ENCODE peak calls at places on chromosomes 5 and 9, in four cellular contexts. M is HCT116, D is K562, B is HepG2. H is an unnamed sample.

GRCh38 chr5:116442095-116442534 is 132.5 kb downstream of the SEMA6A start:
- DNase-seq in M (no peak), D (no peak), B (no peak), H (peak)

GRCh38 chr9:123041498-123041897 is 8.0 kb downstream of the GPR21 start:
- DNase-seq in M (no peak), D (no peak), B (no peak), H (no peak)

GRCh38 chr5:108727154-108727638 is 20.5 kb upstream of the FER start:
- DNase-seq in M (no peak), D (peak), B (no peak), H (peak)

GRCh38 chr5:56323505-56323904 is 90.4 kb upstream of the ANKRD55 start:
- DNase-seq in M (no peak), D (no peak), B (peak), H (no peak)

GRCh38 chr5:68379275-68380026 is 163.9 kb downstream of the PIK3R1 start:
- DNase-seq in M (no peak), D (no peak), B (no peak), H (no peak)

GRCh38 chr9:109640232-109641078 is 139.5 kb upstream of the PALM2AKAP2 start:
- DNase-seq in M (no peak), D (no peak), B (no peak), H (peak)

GRCh38 chr9:82488702-82489578 is 500.4 kb downstream of the SPATA31D1 start:
- DNase-seq in M (no peak), D (no peak), B (peak), H (no peak)

GRCh38 chr5:82855893-82856292 is 221.3 kb downstream of the TMEM167A start:
- DNase-seq in M (no peak), D (no peak), B (no peak), H (no peak)

GRCh38 chr5:52409835-52410234 is 377.9 kb upstream of the ITGA1 start:
- DNase-seq in M (no peak), D (no peak), B (no peak), H (no peak)

GRCh38 chr5:50967388-50968039 is 301.1 kb downstream of the PARP8 start:
- DNase-seq in M (no peak), D (no peak), B (no peak), H (peak)

GRCh38 chr9:124139001-124139400 is 118.7 kb upstream of the NEK6 start:
- DNase-seq in M (no peak), D (no peak), B (no peak), H (no peak)

GRCh38 chr9:100070642-100071041 is 28.2 kb downstream of the ERP44 start:
- DNase-seq in M (no peak), D (peak), B (no peak), H (no peak)

GRCh38 chr5:89878140-89878570 is 531.4 kb downstream of the CETN3 start:
- DNase-seq in M (peak), D (no peak), B (peak), H (peak)

GRCh38 chr5:23440703-23441102 is 66.7 kb upstream of the PRDM9 start:
- DNase-seq in M (no peak), D (no peak), B (no peak), H (no peak)

GRCh38 chr5:115992848-115993350 is 30.6 kb downstream of the LVRN start:
- DNase-seq in M (no peak), D (no peak), B (no peak), H (no peak)

GRCh38 chr5:168830833-168831232 is 251.7 kb upstream of the PANK3 start:
- DNase-seq in M (no peak), D (no peak), B (no peak), H (no peak)

GRCh38 chr9:72292184-72292787 is 72.7 kb downstream of the ZFAND5 start:
- DNase-seq in M (no peak), D (no peak), B (peak), H (peak)

GRCh38 chr5:138594305-138595058 is 19.3 kb upstream of the HSPA9 start:
- DNase-seq in M (no peak), D (no peak), B (no peak), H (peak)

GRCh38 chr9:101359679-101360078 is 25.1 kb downstream of the BAAT start:
- DNase-seq in M (no peak), D (no peak), B (peak), H (no peak)

GRCh38 chr9:92616199-92617129 is 53.5 kb downstream of the IPPK start:
- DNase-seq in M (no peak), D (no peak), B (peak), H (no peak)

GRCh38 chr5:81842795-81843377 is 92.0 kb upstream of the SSBP2 start:
- DNase-seq in M (no peak), D (no peak), B (no peak), H (no peak)

GRCh38 chr5:25028994-25029393 is 384.2 kb upstream of the CDH10 start:
- DNase-seq in M (no peak), D (no peak), B (no peak), H (no peak)

GRCh38 chr5:97191893-97192292 is 8.8 kb upstream of the RIOK2 start:
- DNase-seq in M (no peak), D (no peak), B (no peak), H (no peak)
- TF ChIP-seq EZH2 in M (no peak), D (no peak), B (no peak), H (no peak)

DNA sequence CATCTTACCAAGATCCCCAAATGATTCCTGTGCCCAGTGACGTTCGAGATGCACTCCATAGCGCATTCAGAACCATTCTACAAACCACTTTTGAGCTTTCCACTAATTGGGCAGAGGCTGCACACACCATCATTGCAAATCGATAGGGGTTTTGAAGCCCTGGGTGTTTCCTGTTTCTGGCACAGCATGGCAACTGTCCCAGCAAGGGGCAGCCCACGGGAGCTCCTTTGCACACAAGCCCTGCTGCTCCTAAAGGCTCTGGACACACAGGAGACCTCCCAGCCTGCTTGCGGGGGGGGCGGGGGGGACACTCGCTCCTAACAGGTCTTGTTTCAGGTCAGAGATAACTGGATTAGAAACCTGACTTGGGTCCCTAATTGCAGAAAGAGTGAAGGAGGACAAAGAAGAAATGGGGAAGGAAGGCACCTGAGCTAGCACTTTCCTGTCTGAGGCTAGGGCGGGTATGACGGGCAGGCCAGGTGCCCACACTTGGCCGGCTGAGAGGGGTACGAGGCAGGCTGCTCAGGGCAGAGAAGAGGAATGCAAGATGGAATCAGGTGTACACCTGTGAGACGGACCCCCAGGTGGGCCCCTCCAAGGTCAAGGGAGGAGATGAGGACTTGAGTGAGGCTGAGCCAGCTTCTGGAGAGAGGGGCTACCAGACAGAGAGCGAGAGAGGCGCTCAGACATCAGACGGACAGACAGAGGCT is 828 bp downstream of the FBP1 start:
- DNase-seq in M (no peak), D (no peak), B (no peak), H (no peak)
- TF ChIP-seq REST in M (no peak), D (no peak), B (no peak), H (no peak)

GRCh38 chr5:44779167-44779566 is 29.6 kb upstream of the MRPS30 start:
- DNase-seq in M (no peak), D (no peak), B (no peak), H (no peak)

GRCh38 chr5:44770936-44771717 is 37.6 kb upstream of the MRPS30 start:
- DNase-seq in M (no peak), D (no peak), B (no peak), H (no peak)

GRCh38 chr5:44774279-44774880 is 34.4 kb upstream of the MRPS30 start:
- DNase-seq in M (peak), D (peak), B (peak), H (peak)
- TF ChIP-seq CTCF in M (peak), D (peak), B (peak), H (peak)

GRCh38 chr5:1208743-1209551 is 7.6 kb downstream of the SLC6A19 start:
- DNase-seq in M (no peak), D (peak), B (no peak), H (no peak)

GRCh38 chr5:1207555-1207954 is 6.2 kb downstream of the SLC6A19 start:
- DNase-seq in M (no peak), D (no peak), B (no peak), H (no peak)

GRCh38 chr5:1209552-1209852 is 8.1 kb downstream of the SLC6A19 start:
- DNase-seq in M (no peak), D (no peak), B (no peak), H (no peak)

GRCh38 chr5:1206521-1207412 is 5.4 kb downstream of the SLC6A19 start:
- DNase-seq in M (no peak), D (no peak), B (no peak), H (no peak)

DNA sequence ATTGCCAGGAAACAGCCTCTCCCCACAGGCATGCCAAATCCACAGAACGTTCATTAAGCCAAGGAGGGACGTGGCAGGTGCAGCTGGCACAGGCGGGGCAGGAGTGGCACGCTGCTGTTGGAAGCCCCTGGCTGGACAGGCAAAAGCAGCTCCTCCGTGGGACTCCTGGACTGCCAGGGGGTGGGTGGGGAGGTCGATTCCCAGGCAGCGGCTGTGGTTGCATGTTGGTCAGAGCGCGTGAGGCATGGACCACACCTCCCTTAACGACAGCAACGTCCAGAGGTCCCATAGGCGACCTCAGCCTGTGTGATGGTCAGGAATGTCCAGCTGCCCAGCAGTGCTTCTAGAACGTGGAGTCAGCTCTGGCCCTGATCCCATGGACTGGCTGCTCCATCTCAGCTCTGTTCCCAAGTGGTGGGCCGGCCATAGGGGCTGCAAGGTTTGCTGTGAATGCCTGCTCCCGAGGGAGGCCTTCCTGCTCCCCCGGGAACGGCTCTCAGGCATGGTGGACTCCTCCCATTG is 6.9 kb downstream of the SLC6A19 start:
- DNase-seq in M (no peak), D (no peak), B (no peak), H (no peak)
- TF ChIP-seq EZH2 in M (no peak), D (no peak), B (no peak), H (no peak)

DNA sequence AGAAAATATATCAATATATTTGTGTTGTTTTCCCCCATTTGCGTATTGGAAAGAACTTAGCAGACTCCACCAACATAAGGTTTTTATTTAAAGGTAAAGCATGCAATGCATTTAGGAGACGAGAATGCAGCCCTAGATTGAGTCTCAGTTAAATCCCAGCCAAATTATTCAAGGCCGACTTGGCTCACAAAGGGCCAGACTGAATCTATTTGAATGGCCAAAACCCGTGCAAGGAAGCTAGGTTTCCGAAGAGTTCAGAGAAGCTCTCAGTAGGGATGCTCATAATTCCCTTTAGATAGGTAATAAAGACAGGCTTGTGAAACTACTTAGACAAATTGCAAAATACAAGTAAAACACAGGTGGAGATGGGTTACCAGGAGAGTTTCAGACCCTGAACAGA is 520.3 kb downstream of the CDH9 start:
- DNase-seq in M (no peak), D (no peak), B (no peak), H (peak)
- TF ChIP-seq REST in M (no peak), D (no peak), B (no peak), H (no peak)

DNA sequence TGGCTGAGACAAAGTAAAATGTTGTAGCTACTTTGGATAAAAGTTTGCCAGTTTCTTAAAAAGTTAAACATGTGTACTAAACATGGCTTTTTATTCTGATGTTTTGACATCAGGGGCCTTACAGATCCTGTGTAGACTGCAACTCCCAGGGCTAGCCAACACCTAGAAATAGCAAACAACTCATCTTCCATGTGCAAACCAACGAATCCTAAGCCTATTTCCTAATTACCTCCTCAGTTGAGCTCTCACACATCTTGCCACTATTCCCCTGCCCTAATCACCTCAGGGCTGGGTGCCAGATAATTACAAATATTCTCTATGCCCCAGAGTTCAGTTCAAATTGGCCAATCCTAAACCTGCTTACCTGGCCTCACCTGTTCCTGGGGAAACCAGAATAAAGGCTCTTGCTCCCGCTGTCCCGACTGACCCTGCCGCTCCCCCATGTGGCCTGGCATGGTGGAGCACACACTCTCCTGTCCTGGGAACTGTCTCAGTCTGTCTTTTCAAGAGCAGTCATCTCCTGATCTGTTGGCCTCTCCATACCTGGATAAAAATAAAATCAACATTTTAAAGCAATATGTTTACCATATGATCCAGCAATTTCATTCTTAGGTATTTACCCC is 37.1 kb upstream of the FAM169A start:
- DNase-seq in M (peak), D (no peak), B (peak), H (peak)
- TF ChIP-seq CTCF in M (peak), D (peak), B (peak), H (peak)

GRCh38 chr9:86097510-86098224 is 1.7 kb downstream of the GOLM1 start:
- DNase-seq in M (no peak), D (no peak), B (no peak), H (peak)
- TF ChIP-seq EZH2 in M (no peak), D (no peak), B (no peak), H (no peak)

GRCh38 chr9:14294659-14295058 is 19.3 kb downstream of the NFIB start:
- DNase-seq in M (no peak), D (no peak), B (no peak), H (no peak)
- TF ChIP-seq REST in M (no peak), D (no peak), B (no peak), H (no peak)

GRCh38 chr5:172334196-172334595 is 50.6 kb upstream of the UBTD2 start:
- DNase-seq in M (no peak), D (no peak), B (no peak), H (peak)
- TF ChIP-seq CTCF in M (peak), D (peak), B (peak), H (peak)

DNA sequence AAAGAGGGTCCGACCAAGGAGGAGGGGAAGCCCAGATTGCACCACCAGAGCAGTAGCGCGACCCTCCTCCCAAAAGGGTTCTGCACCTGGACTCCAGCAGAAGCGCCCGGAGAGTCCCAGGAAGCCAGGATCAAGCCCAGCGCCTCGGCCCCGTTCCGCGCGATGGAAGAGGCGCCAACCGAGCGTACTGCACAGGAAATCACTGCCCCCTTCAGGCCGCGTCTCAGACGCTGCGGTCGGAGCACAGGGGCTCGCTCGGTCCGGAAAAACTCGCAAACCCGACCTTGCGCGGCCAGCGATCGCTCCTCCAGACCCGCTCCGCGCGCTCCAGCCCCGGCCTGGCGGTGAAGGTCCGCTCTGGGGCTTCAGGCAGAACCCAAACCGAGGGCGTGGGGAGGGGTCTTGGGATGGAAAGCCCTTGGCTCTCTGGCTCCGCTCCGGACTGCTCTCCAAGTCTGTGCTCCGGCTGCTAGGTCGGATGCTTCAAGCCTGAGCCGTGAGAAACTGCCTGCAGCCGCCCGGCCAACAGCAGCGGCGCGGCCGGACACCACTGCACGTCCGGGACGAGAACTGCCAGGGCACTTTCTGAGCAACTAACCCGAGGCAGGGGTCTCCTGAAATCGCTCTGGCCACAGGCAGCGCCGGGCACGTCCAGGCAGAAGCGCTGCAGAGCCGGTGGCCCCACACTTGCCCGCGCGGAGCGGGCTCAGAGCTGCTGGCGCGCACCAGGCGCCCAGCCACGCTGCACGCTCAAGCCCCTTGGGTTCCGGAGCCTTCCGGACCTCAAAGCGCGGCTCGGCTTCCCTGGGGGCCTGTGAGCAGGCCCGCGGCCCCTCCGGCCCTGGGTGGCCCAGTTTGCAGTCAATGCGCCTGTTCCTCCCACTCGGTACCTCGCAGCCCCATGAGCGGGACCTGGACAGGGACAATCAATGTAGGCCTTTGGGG is 1.3 kb downstream of the GABBR2 start:
- DNase-seq in M (peak), D (peak), B (peak), H (peak)
- TF ChIP-seq EZH2 in M (no peak), D (peak), B (peak), H (peak)

H was measured in GM23338.